ENCODE peak calls at places on chromosomes 11 and 22, in six cellular contexts. One of them, this sample, is unnamed. For H3K4me1, the result is how much of the 10 kb centered on the place peaks cover.

GRCh38 chr22:45496451-45496941 is 6.2 kb upstream of the FBLN1 start:
- DNase-seq in heart left ventricle: peak
- DNase-seq in GM23248: no peak
- DNase-seq in trophoblast cell: no peak
- DNase-seq in colonic mucosa: no peak
- DNase-seq in lung: no peak
- DNase-seq in this sample: no peak

GRCh38 chr11:10454506-10454901 is 560 bp upstream of the AMPD3 start:
- DNase-seq in colonic mucosa: no peak
- DNase-seq in trophoblast cell: no peak
- DNase-seq in GM23248: no peak
- DNase-seq in lung: peak
- DNase-seq in heart left ventricle: no peak
- DNase-seq in this sample: no peak

GRCh38 chr11:10669258-10670033 is 24.1 kb downstream of the IRAG1 start:
- DNase-seq in trophoblast cell: no peak
- DNase-seq in lung: no peak
- DNase-seq in GM23248: peak
- DNase-seq in colonic mucosa: no peak
- DNase-seq in heart left ventricle: no peak
- DNase-seq in this sample: no peak

GRCh38 chr22:36221799-36222751 is 17.3 kb downstream of the APOL2 start:
- DNase-seq in trophoblast cell: peak
- DNase-seq in colonic mucosa: peak
- DNase-seq in heart left ventricle: peak
- DNase-seq in lung: peak
- DNase-seq in GM23248: peak
- DNase-seq in this sample: no peak

GRCh38 chr11:116406042-116406441 is 366.7 kb downstream of the BUD13 start:
- DNase-seq in GM23248: no peak
- DNase-seq in trophoblast cell: no peak
- DNase-seq in lung: no peak
- DNase-seq in heart left ventricle: no peak
- DNase-seq in colonic mucosa: no peak
- DNase-seq in this sample: no peak

GRCh38 chr11:64609436-64610047 is 18.5 kb downstream of the SLC22A12 start:
- DNase-seq in lung: no peak
- DNase-seq in trophoblast cell: no peak
- DNase-seq in GM23248: peak
- DNase-seq in heart left ventricle: no peak
- DNase-seq in colonic mucosa: no peak
- DNase-seq in this sample: no peak

GRCh38 chr11:19846654-19847330 is 134.2 kb downstream of the NAV2 start:
- DNase-seq in trophoblast cell: no peak
- DNase-seq in GM23248: peak
- DNase-seq in heart left ventricle: peak
- DNase-seq in lung: no peak
- DNase-seq in colonic mucosa: no peak
- DNase-seq in this sample: no peak

GRCh38 chr11:116582621-116583020 is 190.2 kb downstream of the BUD13 start:
- DNase-seq in GM23248: no peak
- DNase-seq in lung: no peak
- DNase-seq in heart left ventricle: no peak
- DNase-seq in trophoblast cell: no peak
- DNase-seq in colonic mucosa: no peak
- DNase-seq in this sample: no peak

GRCh38 chr11:87878373-87878779 is 296.9 kb downstream of the RAB38 start:
- DNase-seq in trophoblast cell: no peak
- DNase-seq in heart left ventricle: no peak
- DNase-seq in colonic mucosa: peak
- DNase-seq in GM23248: peak
- DNase-seq in lung: no peak
- DNase-seq in this sample: no peak

GRCh38 chr22:21927174-21927823 is 25.3 kb downstream of the PPM1F start:
- DNase-seq in lung: no peak
- DNase-seq in trophoblast cell: no peak
- DNase-seq in colonic mucosa: no peak
- DNase-seq in heart left ventricle: no peak
- DNase-seq in GM23248: no peak
- DNase-seq in this sample: no peak

GRCh38 chr22:44129614-44129976 is 51.1 kb upstream of the PARVG start:
- DNase-seq in GM23248: peak
- DNase-seq in trophoblast cell: no peak
- DNase-seq in heart left ventricle: no peak
- DNase-seq in lung: no peak
- DNase-seq in colonic mucosa: no peak
- DNase-seq in this sample: no peak

GRCh38 chr11:1022411-1022810 is 14.1 kb downstream of the MUC6 start:
- DNase-seq in colonic mucosa: no peak
- DNase-seq in trophoblast cell: no peak
- DNase-seq in GM23248: no peak
- DNase-seq in lung: no peak
- DNase-seq in heart left ventricle: no peak
- DNase-seq in this sample: peak

GRCh38 chr11:72080326-72081183 is at the start of the genes LRRC51 and NUMA1:
- DNase-seq in lung: peak
- DNase-seq in heart left ventricle: peak
- DNase-seq in colonic mucosa: peak
- DNase-seq in trophoblast cell: peak
- DNase-seq in GM23248: peak
- DNase-seq in this sample: peak

GRCh38 chr11:22479133-22479690 is 141.0 kb downstream of the SLC17A6 start:
- DNase-seq in trophoblast cell: no peak
- DNase-seq in lung: no peak
- DNase-seq in heart left ventricle: no peak
- DNase-seq in GM23248: peak
- DNase-seq in colonic mucosa: no peak
- DNase-seq in this sample: no peak

GRCh38 chr11:12599408-12600143 is 74.6 kb upstream of the TEAD1 start:
- DNase-seq in lung: peak
- DNase-seq in GM23248: peak
- DNase-seq in heart left ventricle: peak
- DNase-seq in colonic mucosa: peak
- DNase-seq in trophoblast cell: peak
- DNase-seq in this sample: peak

GRCh38 chr11:123303924-123304323 is 108.9 kb upstream of the CLMP start:
- DNase-seq in GM23248: no peak
- DNase-seq in heart left ventricle: no peak
- DNase-seq in trophoblast cell: no peak
- DNase-seq in lung: no peak
- DNase-seq in colonic mucosa: no peak
- DNase-seq in this sample: no peak

GRCh38 chr22:32310777-32311176 is 46.9 kb upstream of the RFPL3 start:
- DNase-seq in trophoblast cell: no peak
- DNase-seq in heart left ventricle: no peak
- DNase-seq in colonic mucosa: no peak
- DNase-seq in GM23248: no peak
- DNase-seq in lung: no peak
- DNase-seq in this sample: no peak

GRCh38 chr22:47167056-47167455 is 404.6 kb downstream of the TBC1D22A start:
- DNase-seq in colonic mucosa: no peak
- DNase-seq in GM23248: no peak
- DNase-seq in trophoblast cell: no peak
- DNase-seq in heart left ventricle: no peak
- DNase-seq in lung: no peak
- DNase-seq in this sample: no peak

GRCh38 chr11:45435706-45436105 is 149.6 kb upstream of the SYT13 start:
- DNase-seq in lung: no peak
- DNase-seq in GM23248: no peak
- DNase-seq in heart left ventricle: no peak
- DNase-seq in trophoblast cell: no peak
- DNase-seq in colonic mucosa: no peak
- DNase-seq in this sample: no peak

GRCh38 chr11:28836285-28837081 is 728.3 kb downstream of the METTL15 start:
- DNase-seq in trophoblast cell: no peak
- DNase-seq in colonic mucosa: no peak
- DNase-seq in GM23248: peak
- DNase-seq in heart left ventricle: no peak
- DNase-seq in lung: no peak
- DNase-seq in this sample: no peak

GRCh38 chr11:66317766-66318575 is 1.1 kb upstream of the CD248 start:
- DNase-seq in lung: peak
- DNase-seq in trophoblast cell: peak
- DNase-seq in GM23248: peak
- DNase-seq in heart left ventricle: peak
- DNase-seq in colonic mucosa: peak
- DNase-seq in this sample: no peak

GRCh38 chr11:74736031-74736430 is 4.8 kb upstream of the CHRDL2 start:
- DNase-seq in GM23248: no peak
- DNase-seq in colonic mucosa: no peak
- DNase-seq in heart left ventricle: no peak
- DNase-seq in lung: no peak
- DNase-seq in trophoblast cell: no peak
- DNase-seq in this sample: no peak

GRCh38 chr11:33684003-33684715 is 16.5 kb downstream of the C11orf91 start:
- DNase-seq in trophoblast cell: no peak
- DNase-seq in heart left ventricle: no peak
- DNase-seq in lung: no peak
- DNase-seq in colonic mucosa: no peak
- DNase-seq in GM23248: no peak
- DNase-seq in this sample: no peak

GRCh38 chr11:117868088-117868487 is 8.4 kb downstream of the FXYD6 start:
- DNase-seq in heart left ventricle: no peak
- DNase-seq in GM23248: no peak
- DNase-seq in trophoblast cell: no peak
- DNase-seq in lung: no peak
- DNase-seq in colonic mucosa: no peak
- DNase-seq in this sample: no peak
- H3K4me3 ChIP-seq in heart left ventricle: no peak
- H3K4me3 ChIP-seq in GM23248: no peak
- H3K4me3 ChIP-seq in trophoblast cell: no peak
- H3K4me3 ChIP-seq in lung: no peak
- H3K4me3 ChIP-seq in colonic mucosa: no peak
- H3K4me3 ChIP-seq in this sample: no peak

DNA sequence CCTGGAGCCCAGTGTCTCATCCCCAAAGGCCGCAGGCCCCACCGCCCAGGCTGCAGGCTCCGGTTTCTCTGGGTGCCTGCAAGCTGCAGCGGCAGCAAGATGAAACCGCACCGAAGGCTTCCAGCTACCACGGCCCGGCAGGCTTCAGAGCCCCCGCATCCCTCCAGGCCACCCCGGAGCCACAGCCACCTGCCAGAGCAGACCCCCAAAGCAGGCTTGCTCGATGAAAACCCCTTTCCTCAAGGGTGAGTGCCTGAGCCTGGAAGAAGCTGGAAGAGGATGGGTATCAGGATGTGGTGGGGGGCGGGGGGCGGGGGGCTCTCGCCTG is 24.5 kb upstream of the GNB1L start:
- DNase-seq in lung: no peak
- DNase-seq in colonic mucosa: no peak
- DNase-seq in heart left ventricle: no peak
- DNase-seq in GM23248: no peak
- DNase-seq in trophoblast cell: no peak
- DNase-seq in this sample: peak
- H3K27ac ChIP-seq in lung: no peak
- H3K27ac ChIP-seq in colonic mucosa: no peak
- H3K27ac ChIP-seq in heart left ventricle: no peak
- H3K27ac ChIP-seq in GM23248: peak
- H3K27ac ChIP-seq in trophoblast cell: no peak
- H3K27ac ChIP-seq in this sample: no peak

GRCh38 chr22:23398701-23399366 is 181.3 kb downstream of the IGLL1 start:
- DNase-seq in trophoblast cell: no peak
- DNase-seq in lung: no peak
- DNase-seq in colonic mucosa: no peak
- DNase-seq in GM23248: no peak
- DNase-seq in heart left ventricle: no peak
- DNase-seq in this sample: peak
- H3K4me1 ChIP-seq in trophoblast cell: under half
- H3K4me1 ChIP-seq in lung: under half
- H3K4me1 ChIP-seq in colonic mucosa: under half
- H3K4me1 ChIP-seq in GM23248: under half
- H3K4me1 ChIP-seq in heart left ventricle: under half
- H3K4me1 ChIP-seq in this sample: under half

GRCh38 chr22:19825016-19825339 is 29.7 kb downstream of the GNB1L start:
- DNase-seq in trophoblast cell: no peak
- DNase-seq in heart left ventricle: no peak
- DNase-seq in colonic mucosa: peak
- DNase-seq in GM23248: no peak
- DNase-seq in lung: no peak
- DNase-seq in this sample: peak

GRCh38 chr22:19828035-19828401 is 26.7 kb downstream of the GNB1L start:
- DNase-seq in heart left ventricle: no peak
- DNase-seq in lung: no peak
- DNase-seq in GM23248: no peak
- DNase-seq in colonic mucosa: no peak
- DNase-seq in trophoblast cell: no peak
- DNase-seq in this sample: no peak

GRCh38 chr22:19825904-19826618 is 28.6 kb downstream of the GNB1L start:
- DNase-seq in lung: no peak
- DNase-seq in trophoblast cell: no peak
- DNase-seq in heart left ventricle: no peak
- DNase-seq in GM23248: no peak
- DNase-seq in colonic mucosa: peak
- DNase-seq in this sample: no peak

GRCh38 chr22:19826619-19826950 is 28.1 kb downstream of the GNB1L start:
- DNase-seq in heart left ventricle: no peak
- DNase-seq in GM23248: no peak
- DNase-seq in lung: no peak
- DNase-seq in trophoblast cell: no peak
- DNase-seq in colonic mucosa: no peak
- DNase-seq in this sample: no peak

DNA sequence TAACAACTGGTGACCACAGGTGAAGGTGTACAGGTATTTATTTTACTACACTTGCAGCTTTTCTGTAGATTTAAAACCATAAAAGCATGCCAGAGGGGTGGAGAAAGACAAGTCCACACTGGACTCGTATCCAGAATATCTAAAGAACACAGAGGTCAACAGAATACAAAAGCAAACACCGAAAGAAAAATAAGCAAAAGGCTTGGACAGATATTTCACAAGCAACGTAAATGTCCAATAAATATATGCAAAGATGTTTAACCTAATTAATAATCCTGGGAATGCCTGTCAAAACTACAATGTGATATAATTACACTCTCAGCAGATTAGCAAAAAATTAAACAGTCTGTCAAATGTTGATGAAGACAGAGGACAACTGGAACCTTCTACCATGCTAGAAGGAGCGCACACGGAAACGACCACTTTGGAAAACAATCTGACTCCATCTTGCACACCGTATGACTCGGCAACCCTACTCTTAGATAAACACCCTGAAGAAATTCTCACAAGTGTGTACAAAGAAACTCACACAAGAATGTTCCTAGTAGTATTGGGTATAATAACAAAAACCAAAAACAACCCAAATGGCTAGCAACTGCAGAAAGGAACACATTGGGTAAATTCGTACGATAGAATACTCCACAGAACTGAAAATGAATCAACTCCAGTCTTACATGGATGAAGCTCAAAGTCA is 27.2 kb downstream of the GNB1L start:
- DNase-seq in lung: no peak
- DNase-seq in heart left ventricle: no peak
- DNase-seq in trophoblast cell: no peak
- DNase-seq in GM23248: no peak
- DNase-seq in colonic mucosa: no peak
- DNase-seq in this sample: no peak
- H3K4me3 ChIP-seq in lung: no peak
- H3K4me3 ChIP-seq in heart left ventricle: no peak
- H3K4me3 ChIP-seq in trophoblast cell: no peak
- H3K4me3 ChIP-seq in GM23248: no peak
- H3K4me3 ChIP-seq in colonic mucosa: no peak
- H3K4me3 ChIP-seq in this sample: no peak

GRCh38 chr11:8034604-8035224 is 46.3 kb upstream of the TUB start:
- DNase-seq in colonic mucosa: no peak
- DNase-seq in lung: peak
- DNase-seq in trophoblast cell: no peak
- DNase-seq in heart left ventricle: no peak
- DNase-seq in GM23248: no peak
- DNase-seq in this sample: no peak
- H3K27ac ChIP-seq in colonic mucosa: no peak
- H3K27ac ChIP-seq in lung: no peak
- H3K27ac ChIP-seq in trophoblast cell: no peak
- H3K27ac ChIP-seq in heart left ventricle: no peak
- H3K27ac ChIP-seq in GM23248: no peak
- H3K27ac ChIP-seq in this sample: no peak